ENCODE peak calls at places on chromosomes 5 and 9, in six cellular contexts. One of them, this sample, is unnamed.

GRCh38 chr9:79489241-79490000 is 82.3 kb upstream of the TLE4 start:
- DNase-seq in SK-N-SH: no peak
- DNase-seq in HepG2: peak
- DNase-seq in tibial nerve: peak
- DNase-seq in H1: no peak
- DNase-seq in A549: peak
- DNase-seq in this sample: peak

GRCh38 chr9:114029311-114030170 is 48.6 kb downstream of the AMBP start:
- DNase-seq in H1: peak
- DNase-seq in HepG2: no peak
- DNase-seq in A549: no peak
- DNase-seq in tibial nerve: no peak
- DNase-seq in SK-N-SH: no peak
- DNase-seq in this sample: peak

GRCh38 chr9:127447416-127448111 is 3.6 kb downstream of the RPL12 start:
- DNase-seq in HepG2: no peak
- DNase-seq in SK-N-SH: no peak
- DNase-seq in H1: no peak
- DNase-seq in A549: no peak
- DNase-seq in tibial nerve: no peak
- DNase-seq in this sample: no peak

GRCh38 chr9:134629586-134630392 is 11.8 kb upstream of the COL5A1 start:
- DNase-seq in HepG2: no peak
- DNase-seq in SK-N-SH: no peak
- DNase-seq in tibial nerve: peak
- DNase-seq in A549: no peak
- DNase-seq in H1: no peak
- DNase-seq in this sample: peak

GRCh38 chr9:83271665-83272071 is 208.7 kb upstream of the RASEF start:
- DNase-seq in A549: no peak
- DNase-seq in SK-N-SH: no peak
- DNase-seq in HepG2: no peak
- DNase-seq in tibial nerve: no peak
- DNase-seq in H1: no peak
- DNase-seq in this sample: no peak

GRCh38 chr9:92506184-92506857 is 24.0 kb upstream of the ASPN start:
- DNase-seq in tibial nerve: no peak
- DNase-seq in H1: no peak
- DNase-seq in SK-N-SH: no peak
- DNase-seq in HepG2: no peak
- DNase-seq in A549: peak
- DNase-seq in this sample: peak

GRCh38 chr5:95899848-95900247 is 61.8 kb downstream of the ELL2 start:
- DNase-seq in H1: no peak
- DNase-seq in tibial nerve: no peak
- DNase-seq in HepG2: no peak
- DNase-seq in SK-N-SH: no peak
- DNase-seq in A549: no peak
- DNase-seq in this sample: no peak

GRCh38 chr9:89368550-89368949 is 50.2 kb downstream of the SECISBP2 start:
- DNase-seq in tibial nerve: no peak
- DNase-seq in HepG2: no peak
- DNase-seq in SK-N-SH: no peak
- DNase-seq in H1: no peak
- DNase-seq in A549: no peak
- DNase-seq in this sample: no peak

GRCh38 chr9:14155237-14155636 is 158.7 kb downstream of the NFIB start:
- DNase-seq in HepG2: no peak
- DNase-seq in A549: no peak
- DNase-seq in H1: no peak
- DNase-seq in tibial nerve: no peak
- DNase-seq in SK-N-SH: no peak
- DNase-seq in this sample: no peak

GRCh38 chr9:98031935-98032334 is 24.6 kb upstream of the NANS start:
- DNase-seq in SK-N-SH: no peak
- DNase-seq in tibial nerve: no peak
- DNase-seq in A549: no peak
- DNase-seq in H1: no peak
- DNase-seq in HepG2: no peak
- DNase-seq in this sample: no peak

GRCh38 chr9:81506941-81507864 is 182.1 kb downstream of the TLE1 start:
- DNase-seq in A549: no peak
- DNase-seq in H1: no peak
- DNase-seq in SK-N-SH: no peak
- DNase-seq in tibial nerve: no peak
- DNase-seq in HepG2: no peak
- DNase-seq in this sample: no peak

GRCh38 chr9:31715250-31715649 is 669.2 kb upstream of the ACO1 start:
- DNase-seq in HepG2: no peak
- DNase-seq in tibial nerve: no peak
- DNase-seq in SK-N-SH: no peak
- DNase-seq in H1: no peak
- DNase-seq in A549: no peak
- DNase-seq in this sample: no peak

GRCh38 chr9:33320568-33321261 is 30.4 kb downstream of the NFX1 start:
- DNase-seq in SK-N-SH: no peak
- DNase-seq in tibial nerve: no peak
- DNase-seq in A549: peak
- DNase-seq in HepG2: no peak
- DNase-seq in H1: no peak
- DNase-seq in this sample: no peak

GRCh38 chr5:77015938-77016569 is 14.2 kb upstream of the AGGF1 start:
- DNase-seq in H1: no peak
- DNase-seq in A549: no peak
- DNase-seq in HepG2: peak
- DNase-seq in SK-N-SH: no peak
- DNase-seq in tibial nerve: no peak
- DNase-seq in this sample: no peak

GRCh38 chr9:89604463-89605180 is at the start of gene GADD45G:
- DNase-seq in H1: peak
- DNase-seq in HepG2: no peak
- DNase-seq in SK-N-SH: peak
- DNase-seq in A549: peak
- DNase-seq in tibial nerve: peak
- DNase-seq in this sample: peak

GRCh38 chr9:35604578-35605335 is at the start of gene TESK1:
- DNase-seq in H1: peak
- DNase-seq in SK-N-SH: peak
- DNase-seq in A549: peak
- DNase-seq in HepG2: peak
- DNase-seq in tibial nerve: no peak
- DNase-seq in this sample: peak

GRCh38 chr5:72378636-72379289 is 58.6 kb downstream of the PTCD2 start:
- DNase-seq in SK-N-SH: peak
- DNase-seq in H1: no peak
- DNase-seq in A549: peak
- DNase-seq in HepG2: no peak
- DNase-seq in tibial nerve: no peak
- DNase-seq in this sample: no peak

GRCh38 chr9:126983767-126984166 is 69.2 kb downstream of the RALGPS1 start:
- DNase-seq in HepG2: no peak
- DNase-seq in tibial nerve: no peak
- DNase-seq in H1: no peak
- DNase-seq in A549: no peak
- DNase-seq in SK-N-SH: no peak
- DNase-seq in this sample: no peak

GRCh38 chr5:74895906-74896305 is 29.7 kb upstream of the FAM169A start:
- DNase-seq in A549: no peak
- DNase-seq in H1: no peak
- DNase-seq in HepG2: no peak
- DNase-seq in SK-N-SH: no peak
- DNase-seq in tibial nerve: no peak
- DNase-seq in this sample: peak

GRCh38 chr9:127801955-127802575 is 617 bp upstream of the FPGS start:
- DNase-seq in H1: no peak
- DNase-seq in HepG2: no peak
- DNase-seq in SK-N-SH: no peak
- DNase-seq in A549: no peak
- DNase-seq in tibial nerve: no peak
- DNase-seq in this sample: peak

GRCh38 chr9:87260171-87260570 is 237.5 kb upstream of the DAPK1 start:
- DNase-seq in SK-N-SH: no peak
- DNase-seq in A549: no peak
- DNase-seq in tibial nerve: peak
- DNase-seq in HepG2: no peak
- DNase-seq in H1: no peak
- DNase-seq in this sample: no peak

GRCh38 chr5:107624233-107624632 is 46.5 kb downstream of the EFNA5 start:
- DNase-seq in H1: no peak
- DNase-seq in HepG2: no peak
- DNase-seq in A549: no peak
- DNase-seq in tibial nerve: no peak
- DNase-seq in SK-N-SH: no peak
- DNase-seq in this sample: no peak

GRCh38 chr5:119397518-119398380 is 41.9 kb downstream of the TNFAIP8 start:
- DNase-seq in HepG2: no peak
- DNase-seq in tibial nerve: no peak
- DNase-seq in A549: no peak
- DNase-seq in H1: no peak
- DNase-seq in SK-N-SH: no peak
- DNase-seq in this sample: no peak

GRCh38 chr9:131817073-131817472 is 77.2 kb upstream of the RAPGEF1 start:
- DNase-seq in SK-N-SH: no peak
- DNase-seq in tibial nerve: no peak
- DNase-seq in HepG2: no peak
- DNase-seq in H1: no peak
- DNase-seq in A549: no peak
- DNase-seq in this sample: no peak

GRCh38 chr5:36440300-36440699 is 138.6 kb upstream of the RANBP3L start:
- DNase-seq in HepG2: no peak
- DNase-seq in A549: no peak
- DNase-seq in SK-N-SH: no peak
- DNase-seq in tibial nerve: no peak
- DNase-seq in H1: no peak
- DNase-seq in this sample: no peak

GRCh38 chr5:36441215-36441614 is 139.5 kb upstream of the RANBP3L start:
- DNase-seq in tibial nerve: no peak
- DNase-seq in H1: no peak
- DNase-seq in A549: no peak
- DNase-seq in SK-N-SH: no peak
- DNase-seq in HepG2: no peak
- DNase-seq in this sample: no peak

GRCh38 chr5:36443941-36444340 is 142.2 kb upstream of the RANBP3L start:
- DNase-seq in HepG2: no peak
- DNase-seq in A549: no peak
- DNase-seq in SK-N-SH: no peak
- DNase-seq in tibial nerve: no peak
- DNase-seq in H1: no peak
- DNase-seq in this sample: no peak

GRCh38 chr5:36442796-36443195 is 141.1 kb upstream of the RANBP3L start:
- DNase-seq in A549: no peak
- DNase-seq in H1: no peak
- DNase-seq in SK-N-SH: no peak
- DNase-seq in HepG2: no peak
- DNase-seq in tibial nerve: no peak
- DNase-seq in this sample: no peak

DNA sequence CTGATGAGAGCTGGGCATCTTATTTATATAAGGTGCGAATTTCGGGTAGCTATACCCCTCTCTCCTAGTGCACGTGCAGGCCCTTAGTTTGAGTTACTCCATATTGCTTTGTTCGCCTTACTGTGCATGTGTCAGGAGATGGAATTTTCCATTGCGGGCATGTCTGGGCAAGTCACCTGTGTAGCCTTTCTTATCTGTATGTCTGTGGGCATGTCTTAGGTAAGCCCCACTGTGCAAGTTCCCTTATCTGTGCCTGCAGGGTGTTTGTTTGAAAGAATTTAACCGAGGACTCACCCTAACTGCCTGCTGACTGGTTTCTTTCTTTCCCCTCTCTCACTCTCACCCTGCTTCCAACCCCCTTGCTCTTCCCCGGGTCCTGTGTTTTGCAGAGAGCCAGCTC is 140.7 kb upstream of the RANBP3L start:
- DNase-seq in tibial nerve: no peak
- DNase-seq in H1: no peak
- DNase-seq in HepG2: peak
- DNase-seq in A549: no peak
- DNase-seq in SK-N-SH: no peak
- DNase-seq in this sample: no peak
- TF ChIP-seq EP300 in tibial nerve: no peak
- TF ChIP-seq EP300 in H1: no peak
- TF ChIP-seq EP300 in HepG2: no peak
- TF ChIP-seq EP300 in A549: no peak
- TF ChIP-seq EP300 in SK-N-SH: no peak
- TF ChIP-seq EP300 in this sample: no peak

GRCh38 chr9:137313326-137313920 is 11.4 kb upstream of the NRARP start:
- DNase-seq in HepG2: no peak
- DNase-seq in SK-N-SH: peak
- DNase-seq in tibial nerve: no peak
- DNase-seq in A549: no peak
- DNase-seq in H1: no peak
- DNase-seq in this sample: no peak
- TF ChIP-seq EP300 in HepG2: no peak
- TF ChIP-seq EP300 in SK-N-SH: no peak
- TF ChIP-seq EP300 in tibial nerve: no peak
- TF ChIP-seq EP300 in A549: no peak
- TF ChIP-seq EP300 in H1: no peak
- TF ChIP-seq EP300 in this sample: no peak

GRCh38 chr9:136609160-136609475 is 53.6 kb upstream of the EGFL7 start:
- DNase-seq in tibial nerve: no peak
- DNase-seq in H1: no peak
- DNase-seq in SK-N-SH: no peak
- DNase-seq in A549: no peak
- DNase-seq in HepG2: no peak
- DNase-seq in this sample: no peak
- TF ChIP-seq EP300 in tibial nerve: no peak
- TF ChIP-seq EP300 in H1: no peak
- TF ChIP-seq EP300 in SK-N-SH: no peak
- TF ChIP-seq EP300 in A549: no peak
- TF ChIP-seq EP300 in HepG2: no peak
- TF ChIP-seq EP300 in this sample: no peak

GRCh38 chr9:111078391-111079038 is 40.2 kb upstream of the LPAR1 start:
- DNase-seq in HepG2: no peak
- DNase-seq in A549: no peak
- DNase-seq in SK-N-SH: no peak
- DNase-seq in tibial nerve: no peak
- DNase-seq in H1: no peak
- DNase-seq in this sample: no peak
- TF ChIP-seq EP300 in HepG2: no peak
- TF ChIP-seq EP300 in A549: no peak
- TF ChIP-seq EP300 in SK-N-SH: no peak
- TF ChIP-seq EP300 in tibial nerve: no peak
- TF ChIP-seq EP300 in H1: no peak
- TF ChIP-seq EP300 in this sample: no peak

DNA sequence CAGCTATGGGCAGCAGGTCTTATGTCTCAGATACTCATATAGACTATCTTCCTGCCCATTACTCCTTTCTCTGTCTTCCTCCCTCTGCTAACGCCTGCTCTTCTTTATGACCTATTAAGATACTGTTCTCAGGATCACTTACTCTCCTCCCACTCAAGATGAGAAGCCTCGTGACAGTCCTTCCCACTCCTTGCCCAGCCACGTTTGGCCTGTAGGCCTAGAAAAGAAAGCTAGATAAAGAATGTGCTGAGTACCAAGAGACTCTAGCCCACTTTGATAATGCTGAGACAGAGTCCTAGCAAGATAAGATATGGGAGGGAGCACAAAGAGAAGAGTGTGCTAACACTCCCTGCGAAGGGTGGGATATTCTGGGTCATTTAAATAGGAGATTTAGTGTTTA is 6.8 kb upstream of the DENND4C start:
- DNase-seq in SK-N-SH: no peak
- DNase-seq in HepG2: no peak
- DNase-seq in H1: no peak
- DNase-seq in A549: no peak
- DNase-seq in tibial nerve: no peak
- DNase-seq in this sample: no peak
- TF ChIP-seq EP300 in SK-N-SH: no peak
- TF ChIP-seq EP300 in HepG2: no peak
- TF ChIP-seq EP300 in H1: no peak
- TF ChIP-seq EP300 in A549: no peak
- TF ChIP-seq EP300 in tibial nerve: no peak
- TF ChIP-seq EP300 in this sample: no peak